ENCODE peak calls at places on chromosomes 13 and 19, in six cellular contexts. X, D, H, N, Z and R are unnamed samples.

GRCh38 chr19:57558525-57558924 is 1.1 kb downstream of the ZNF550 start:
- DNase-seq in X (no peak), H (no peak), Z (no peak), N (no peak), D (no peak), R (no peak)

GRCh38 chr19:51296331-51297093 is 14.9 kb upstream of the IGLON5 start:
- DNase-seq in H (no peak), Z (no peak), D (no peak), X (no peak), N (no peak), R (no peak)

GRCh38 chr13:39119422-39119821 is 81.2 kb downstream of the NHLRC3 start:
- DNase-seq in D (no peak), Z (no peak), H (no peak), X (no peak), N (no peak), R (no peak)

GRCh38 chr13:26759907-26760834 is at the start of gene GPR12:
- DNase-seq in D (no peak), X (no peak), N (no peak), Z (no peak), H (no peak), R (no peak)

GRCh38 chr13:20363604-20364003 is 131.5 kb upstream of the GJB6 start:
- DNase-seq in Z (no peak), H (no peak), D (no peak), N (no peak), X (no peak), R (no peak)

GRCh38 chr19:16066611-16067104 is 9.6 kb upstream of the TPM4 start:
- DNase-seq in H (no peak), X (no peak), D (no peak), N (peak; percentile 86), Z (no peak), R (no peak)

GRCh38 chr13:59356607-59357006 is 807.1 kb downstream of the DIAPH3 start:
- DNase-seq in X (peak; percentile 38), D (peak; percentile 69), H (peak; percentile 92), Z (peak; percentile 65), N (peak; percentile 1), R (peak; percentile 50)

GRCh38 chr19:7789447-7789846 is 26.4 kb downstream of the CLEC4M start:
- DNase-seq in H (no peak), Z (no peak), D (no peak), N (no peak), X (no peak), R (no peak)

GRCh38 chr19:46049597-46049996 is 8.8 kb upstream of the IGFL4 start:
- DNase-seq in Z (no peak), H (no peak), X (no peak), N (no peak), D (no peak), R (no peak)

GRCh38 chr13:61685683-61686013 is 270.0 kb upstream of the PCDH20 start:
- DNase-seq in H (no peak), N (peak; percentile 63), D (no peak), X (no peak), Z (no peak), R (no peak)

GRCh38 chr19:33826521-33826920 is 29.9 kb downstream of the KCTD15 start:
- DNase-seq in X (no peak), N (no peak), H (no peak), Z (peak; percentile 12), D (no peak), R (no peak)

GRCh38 chr13:26440111-26440510 is 117.4 kb upstream of the WASF3 start:
- DNase-seq in N (no peak), D (no peak), H (no peak), X (no peak), Z (no peak), R (no peak)

GRCh38 chr13:71515639-71516038 is 351.4 kb downstream of the DACH1 start:
- DNase-seq in N (peak; percentile 70), X (no peak), Z (no peak), D (no peak), H (no peak), R (no peak)

GRCh38 chr19:16295071-16295470 is 29.6 kb upstream of the KLF2 start:
- DNase-seq in H (no peak), D (no peak), X (no peak), N (no peak), Z (no peak), R (no peak)

GRCh38 chr13:51222510-51223283 is 499 bp downstream of the FAM124A start:
- DNase-seq in X (no peak), N (peak; percentile 1), H (no peak), D (no peak), Z (no peak), R (no peak)

GRCh38 chr13:106911020-106911419 is 343.1 kb upstream of the ARGLU1 start:
- DNase-seq in D (no peak), N (no peak), X (no peak), H (no peak), Z (no peak), R (no peak)

GRCh38 chr13:30149248-30149647 is 158.1 kb downstream of the KATNAL1 start:
- DNase-seq in N (no peak), Z (no peak), X (no peak), D (no peak), H (no peak), R (no peak)

DNA sequence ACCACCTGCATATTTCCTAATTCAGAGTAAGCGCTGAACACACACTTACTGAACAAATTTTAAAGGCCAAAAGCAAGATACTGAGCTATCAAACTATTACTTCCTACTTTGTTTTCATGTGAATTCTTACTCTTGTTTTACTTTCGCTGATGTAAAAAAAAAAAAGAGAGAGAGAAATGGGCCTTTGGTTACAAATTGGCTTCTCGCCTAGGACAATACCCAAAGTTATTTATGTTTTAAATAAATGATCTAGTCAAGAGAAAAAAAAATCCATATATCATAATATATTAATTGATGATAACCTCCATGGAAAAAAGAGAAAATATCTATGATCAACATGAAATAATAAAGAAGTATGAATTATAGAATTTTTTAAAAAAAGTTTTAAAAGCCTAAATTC is 9.2 kb downstream of the COL4A1 start:
- DNase-seq in D (no peak), Z (no peak), X (no peak), H (no peak), N (no peak), R (no peak)
- H3K4me1 ChIP-seq in D (peaks cover under 1% of the 10 kb centered on the region), Z (no peaks in the 10 kb centered on the region), X (peaks cover 28% of the 10 kb centered on the region), H (peaks cover 100% of the 10 kb centered on the region), N (peaks cover 4% of the 10 kb centered on the region), R (peaks cover 50% of the 10 kb centered on the region)

DNA sequence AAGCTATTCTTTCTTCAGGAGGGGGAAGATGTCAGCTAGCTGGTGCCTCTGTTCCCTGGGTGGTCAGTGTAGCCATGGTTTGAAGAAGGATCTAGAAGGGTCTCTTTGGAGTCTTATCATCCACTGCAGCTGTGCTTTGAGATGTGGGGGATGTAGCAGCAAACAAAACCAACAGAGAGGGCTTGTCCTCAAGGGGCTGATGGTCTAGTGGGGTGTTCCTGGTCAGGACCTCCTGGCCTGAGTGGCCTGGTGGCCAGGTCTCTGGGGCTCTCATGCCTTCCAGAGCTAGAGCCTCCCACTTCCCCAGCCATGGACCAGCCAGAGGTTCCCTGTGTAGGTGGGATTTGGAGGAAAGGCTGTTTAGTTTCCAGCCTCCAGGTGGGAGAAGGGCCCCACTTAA is 40.3 kb downstream of the LYL1 start:
- DNase-seq in X (no peak), N (no peak), D (no peak), Z (no peak), H (no peak), R (no peak)
- H3K4me1 ChIP-seq in X (peaks cover 31% of the 10 kb centered on the region), N (peaks cover 6% of the 10 kb centered on the region), D (peaks cover 97% of the 10 kb centered on the region), Z (no peaks in the 10 kb centered on the region), H (peaks cover 99% of the 10 kb centered on the region), R (peaks cover 38% of the 10 kb centered on the region)

GRCh38 chr13:67049744-67050143 is 180.4 kb downstream of the PCDH9 start:
- DNase-seq in X (no peak), H (no peak), Z (no peak), D (no peak), N (no peak), R (no peak)
- H3K4me1 ChIP-seq in X (peaks cover 2% of the 10 kb centered on the region), H (peaks cover 23% of the 10 kb centered on the region), Z (no peaks in the 10 kb centered on the region), D (no peaks in the 10 kb centered on the region), N (no peaks in the 10 kb centered on the region), R (no peaks in the 10 kb centered on the region)

GRCh38 chr19:35346193-35347052 is 1.3 kb upstream of the FFAR1 start:
- DNase-seq in D (no peak), X (no peak), H (peak; percentile 58), N (no peak), Z (peak; percentile 57), R (no peak)

GRCh38 chr19:35345671-35346111 is 2.0 kb upstream of the FFAR1 start:
- DNase-seq in X (no peak), N (no peak), Z (peak; percentile 39), H (no peak), D (no peak), R (no peak)

GRCh38 chr19:35342430-35342829 is 5.3 kb upstream of the FFAR1 start:
- DNase-seq in Z (peak; percentile 17), D (no peak), N (no peak), H (no peak), X (no peak), R (no peak)

GRCh38 chr19:35347171-35347929 is at the start of gene FFAR1:
- DNase-seq in N (no peak), H (peak; percentile 28), D (no peak), X (peak; percentile 46), Z (peak; percentile 35), R (no peak)

DNA sequence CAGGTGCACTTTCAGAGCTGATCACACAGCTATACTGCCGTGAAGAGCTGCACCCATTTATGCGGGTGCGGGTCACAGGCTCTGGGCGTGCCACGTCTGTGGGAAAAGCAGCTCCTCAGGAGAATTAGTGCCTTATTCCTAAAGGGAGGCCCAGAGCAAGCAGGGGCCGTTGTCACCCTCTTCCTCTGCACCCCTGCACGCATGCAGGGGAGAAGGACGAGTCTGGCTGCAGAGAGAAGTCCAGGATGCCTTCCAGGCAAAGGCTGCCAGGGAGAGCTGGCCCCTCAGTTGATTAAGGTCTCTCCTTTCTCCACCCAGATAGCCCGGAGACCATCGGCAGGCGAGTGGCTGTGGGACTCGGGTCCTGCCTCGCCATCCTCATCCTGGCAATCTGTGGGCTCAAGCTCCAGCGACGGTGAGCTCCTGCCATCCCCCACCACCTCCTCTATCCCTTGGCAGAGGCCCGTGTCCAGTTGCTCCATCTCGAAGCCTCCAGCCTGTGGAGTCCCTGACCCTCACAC is 3.1 kb upstream of the FFAR1 start:
- DNase-seq in N (no peak), D (no peak), H (peak; percentile 33), X (no peak), Z (peak; percentile 43), R (no peak)
- H3K4me1 ChIP-seq in N (no peaks in the 10 kb centered on the region), D (no peaks in the 10 kb centered on the region), H (no peaks in the 10 kb centered on the region), X (no peaks in the 10 kb centered on the region), Z (no peaks in the 10 kb centered on the region), R (no peaks in the 10 kb centered on the region)

DNA sequence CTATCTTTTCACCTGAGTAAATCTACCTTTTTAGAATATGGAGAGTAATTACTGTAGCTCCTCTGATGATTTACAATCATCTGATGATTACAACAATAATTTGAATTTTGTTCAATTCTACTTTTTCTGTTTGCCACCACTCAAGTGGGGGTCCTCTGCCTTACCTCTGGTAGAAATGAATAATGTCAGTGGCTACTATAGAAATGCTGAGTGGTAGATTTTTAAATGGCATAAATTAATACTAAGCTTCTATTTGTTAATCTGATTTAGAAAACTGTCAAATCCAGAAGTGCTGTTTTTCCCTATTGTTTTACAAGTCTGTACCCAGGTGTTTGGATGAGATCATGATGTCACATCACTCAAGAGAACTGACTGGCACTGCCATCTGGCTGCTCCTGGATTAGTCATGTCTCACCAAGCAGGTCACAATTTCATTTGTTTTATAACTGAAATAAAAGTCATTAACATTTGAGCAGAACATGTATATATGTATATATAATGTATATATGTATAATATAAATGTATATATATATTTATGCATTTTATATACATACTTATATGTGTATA is 494.8 kb downstream of the TBC1D4 start:
- DNase-seq in N (no peak), H (no peak), Z (no peak), X (no peak), D (no peak), R (no peak)
- H3K4me1 ChIP-seq in N (no peaks in the 10 kb centered on the region), H (no peaks in the 10 kb centered on the region), Z (no peaks in the 10 kb centered on the region), X (no peaks in the 10 kb centered on the region), D (no peaks in the 10 kb centered on the region), R (no peaks in the 10 kb centered on the region)